ENCODE peak calls at places on chromosome 6, in seven cellular contexts. H, I, B, R, N, T and D are unnamed samples.

GRCh38 chr6:85186546-85187170 is 263.2 kb upstream of the NT5E start:
- DNase-seq in H (no peak), I (no peak), B (no peak), R (no peak), N (no peak), T (no peak), D (no peak)

GRCh38 chr6:112622036-112622435 is 274.9 kb downstream of the RFPL4B start:
- DNase-seq in H (no peak), I (no peak), B (no peak), R (no peak), N (no peak), T (no peak), D (no peak)

GRCh38 chr6:40950986-40951730 is 87.9 kb downstream of the UNC5CL start:
- DNase-seq in H (peak; percentile 48), I (no peak), B (no peak), R (no peak), N (no peak), T (no peak), D (no peak)

GRCh38 chr6:13453771-13454251 is 33.6 kb downstream of the GFOD1 start:
- DNase-seq in H (no peak), I (no peak), B (no peak), R (no peak), N (no peak), T (no peak), D (peak; percentile 13)

GRCh38 chr6:88360203-88360797 is 194.2 kb upstream of the CNR1 start:
- DNase-seq in H (no peak), I (no peak), B (no peak), R (no peak), N (no peak), T (no peak), D (no peak)

GRCh38 chr6:31172973-31173384 is 2.5 kb upstream of the POU5F1 start:
- DNase-seq in H (peak; percentile 20), I (no peak), B (no peak), R (peak; percentile 96), N (no peak), T (no peak), D (no peak)

GRCh38 chr6:113676972-113677371 is 180.2 kb upstream of the MARCKS start:
- DNase-seq in H (no peak), I (no peak), B (no peak), R (no peak), N (no peak), T (no peak), D (no peak)

GRCh38 chr6:48111143-48111506 is at the start of gene PTCHD4:
- DNase-seq in H (no peak), I (peak; percentile 44), B (no peak), R (peak; percentile 37), N (no peak), T (no peak), D (no peak)

GRCh38 chr6:38813451-38813850 is 98.3 kb downstream of the DNAH8 start:
- DNase-seq in H (no peak), I (no peak), B (no peak), R (no peak), N (no peak), T (no peak), D (no peak)

GRCh38 chr6:36595168-36595818 is 1.1 kb downstream of the SRSF3 start:
- DNase-seq in H (peak; percentile 53), I (no peak), B (peak; percentile 71), R (no peak), N (no peak), T (no peak), D (no peak)

GRCh38 chr6:107674995-107675738 is 148.9 kb downstream of the SCML4 start:
- DNase-seq in H (peak; percentile 89), I (peak; percentile 88), B (peak; percentile 47), R (peak; percentile 73), N (peak; percentile 94), T (peak; percentile 92), D (peak; percentile 70)

GRCh38 chr6:31107052-31107451 is 5.3 kb downstream of the C6orf15 start:
- DNase-seq in H (no peak), I (no peak), B (no peak), R (no peak), N (no peak), T (peak; percentile 7), D (no peak)

GRCh38 chr6:49514571-49515484 is 15.1 kb downstream of the GLYATL3 start:
- DNase-seq in H (no peak), I (no peak), B (no peak), R (no peak), N (no peak), T (no peak), D (no peak)

GRCh38 chr6:143410859-143411270 is 39.6 kb downstream of the ADAT2 start:
- DNase-seq in H (no peak), I (no peak), B (no peak), R (no peak), N (no peak), T (no peak), D (no peak)

DNA sequence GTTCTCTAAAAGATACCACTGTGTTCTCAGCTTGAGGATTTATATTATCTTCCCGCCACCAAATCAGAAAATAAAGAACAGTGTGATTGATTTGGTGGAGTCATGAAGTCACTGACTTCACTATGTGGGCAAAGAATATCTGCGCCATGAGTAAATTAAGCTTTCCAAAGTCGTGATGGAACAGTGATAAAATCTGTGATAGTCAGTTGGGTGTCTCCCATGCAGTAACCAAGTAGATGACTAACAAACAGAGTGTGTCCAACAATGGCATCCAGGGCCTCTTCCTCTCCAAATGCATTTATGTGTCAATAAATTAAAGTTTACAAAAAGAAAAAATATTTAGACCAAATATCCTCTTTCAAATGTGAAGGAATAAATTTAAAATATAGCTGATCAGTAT is 87.0 kb upstream of the DST start:
- DNase-seq in H (no peak), I (no peak), B (no peak), R (no peak), N (no peak), T (no peak), D (peak; percentile 76)
- H3K4me3 ChIP-seq in H (no peak overlapping the region), I (no peak overlapping the region), B (no peak overlapping the region), R (no peak overlapping the region), N (no peak overlapping the region), T (no peak overlapping the region), D (no peak overlapping the region)

DNA sequence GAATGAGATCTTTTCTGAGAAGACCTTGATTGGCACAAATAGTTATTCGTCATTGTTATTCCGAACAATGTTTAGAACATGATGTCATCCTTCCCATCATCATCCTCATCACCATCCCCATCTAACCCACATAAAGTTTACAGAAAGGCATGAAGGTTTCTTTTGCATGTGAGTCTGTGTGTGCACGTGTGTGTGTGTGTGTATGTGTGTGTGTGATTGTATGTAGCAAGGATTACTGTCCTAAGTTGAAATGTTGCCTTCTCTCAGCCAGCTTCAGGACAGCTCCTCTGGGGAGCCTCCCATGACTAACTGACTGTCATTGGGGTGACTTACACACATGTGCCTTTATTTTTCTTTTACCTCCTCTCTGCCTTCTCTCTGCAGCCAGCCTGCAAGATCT is 113.5 kb downstream of the SLC22A3 start:
- DNase-seq in H (no peak), I (no peak), B (no peak), R (no peak), N (no peak), T (no peak), D (no peak)
- H3K27ac ChIP-seq in H (no peak overlapping the region), I (no peak overlapping the region), B (no peak overlapping the region), R (no peak overlapping the region), N (no peak overlapping the region), T (no peak overlapping the region), D (no peak overlapping the region)

GRCh38 chr6:3323696-3324261 is 65.0 kb downstream of the PSMG4 start:
- DNase-seq in H (no peak), I (no peak), B (no peak), R (no peak), N (no peak), T (no peak), D (no peak)
- H3K4me3 ChIP-seq in H (no peak overlapping the region), I (no peak overlapping the region), B (no peak overlapping the region), R (no peak overlapping the region), N (no peak overlapping the region), T (no peak overlapping the region), D (no peak overlapping the region)

GRCh38 chr6:20929283-20929682 is 395.0 kb downstream of the CDKAL1 start:
- DNase-seq in H (no peak), I (no peak), B (no peak), R (no peak), N (no peak), T (no peak), D (no peak)

GRCh38 chr6:20919677-20920385 is 385.6 kb downstream of the CDKAL1 start:
- DNase-seq in H (no peak), I (no peak), B (no peak), R (no peak), N (no peak), T (no peak), D (no peak)

GRCh38 chr6:20921533-20921932 is 387.3 kb downstream of the CDKAL1 start:
- DNase-seq in H (no peak), I (no peak), B (no peak), R (no peak), N (no peak), T (no peak), D (no peak)

GRCh38 chr6:20922743-20923142 is 388.5 kb downstream of the CDKAL1 start:
- DNase-seq in H (no peak), I (no peak), B (no peak), R (no peak), N (no peak), T (no peak), D (no peak)

GRCh38 chr6:20924911-20925543 is 390.8 kb downstream of the CDKAL1 start:
- DNase-seq in H (no peak), I (no peak), B (no peak), R (no peak), N (no peak), T (no peak), D (no peak)
- H3K27ac ChIP-seq in H (no peak overlapping the region), I (no peak overlapping the region), B (no peak overlapping the region), R (no peak overlapping the region), N (no peak overlapping the region), T (no peak overlapping the region), D (no peak overlapping the region)